ENCODE peak calls at places on chromosomes 12 and 14, in eight cellular contexts. K is bronchial epithelial cell; Q is A549; Y is CD8-positive, alpha-beta memory T cell; G is testis; S is foreskin fibroblast; O is choroid plexus epithelial cell; D is fibroblast of pulmonary artery. F is an unnamed sample.

GRCh38 chr14:36085861-36086260 is 90.7 kb downstream of the PTCSC3 start:
- DNase-seq in Q (no peak), K (no peak), D (no peak), O (no peak), G (no peak), S (no peak), Y (no peak), F (no peak)

GRCh38 chr12:2876431-2877046 is 435 bp downstream of the FOXM1 start:
- DNase-seq in Y (no peak), K (peak), S (no peak), D (peak), O (peak), G (no peak), Q (peak), F (no peak)

GRCh38 chr12:24360907-24361306 is 411.4 kb upstream of the SOX5 start:
- DNase-seq in G (no peak), D (peak), K (no peak), Y (no peak), S (no peak), O (peak), Q (no peak), F (no peak)

GRCh38 chr12:93733928-93734327 is 56.8 kb downstream of the CRADD start:
- DNase-seq in Y (no peak), K (no peak), O (no peak), S (no peak), D (no peak), G (no peak), Q (no peak), F (no peak)

GRCh38 chr12:51834411-51834810 is 14.1 kb downstream of the FIGNL2 start:
- DNase-seq in Q (no peak), Y (no peak), S (no peak), O (no peak), K (no peak), G (no peak), D (no peak), F (no peak)

GRCh38 chr12:27305673-27306504 is 26.7 kb upstream of the BMAL2 start:
- DNase-seq in Y (peak), O (peak), D (peak), G (no peak), S (no peak), K (peak), Q (peak), F (no peak)

GRCh38 chr12:122861586-122861970 is 26.3 kb downstream of the HIP1R start:
- DNase-seq in O (no peak), Q (no peak), D (no peak), Y (no peak), G (no peak), S (no peak), K (no peak), F (no peak)

GRCh38 chr12:108649668-108650067 is 16.0 kb upstream of the SELPLG start:
- DNase-seq in Y (no peak), O (peak), S (peak), Q (no peak), G (no peak), D (peak), K (no peak), F (no peak)

GRCh38 chr12:17588968-17589367 is 501.0 kb downstream of the RERGL start:
- DNase-seq in D (no peak), G (peak), Q (peak), O (no peak), K (peak), Y (no peak), S (no peak), F (no peak)

GRCh38 chr14:44778562-44778961 is 183.2 kb downstream of the KLHL28 start:
- DNase-seq in D (peak), Q (no peak), Y (no peak), O (peak), G (no peak), K (peak), S (no peak), F (no peak)

GRCh38 chr14:75452900-75453816 is 25.3 kb downstream of the JDP2 start:
- DNase-seq in O (peak), Q (peak), Y (no peak), S (peak), G (peak), K (peak), D (peak), F (peak)

GRCh38 chr12:120586216-120586615 is 5.0 kb upstream of the POP5 start:
- DNase-seq in S (no peak), G (no peak), Y (no peak), D (no peak), O (no peak), Q (no peak), K (no peak), F (no peak)

GRCh38 chr12:39993261-39993660 is 112.6 kb downstream of the SLC2A13 start:
- DNase-seq in K (no peak), G (no peak), Y (no peak), Q (no peak), D (no peak), O (no peak), S (no peak), F (no peak)

GRCh38 chr14:74429221-74429691 is 3.2 kb upstream of the SYNDIG1L start:
- DNase-seq in O (no peak), Q (no peak), G (no peak), K (no peak), D (no peak), Y (no peak), S (no peak), F (no peak)

GRCh38 chr12:68291396-68292036 is 38.1 kb upstream of the IL22 start:
- DNase-seq in Y (no peak), Q (no peak), K (peak), G (no peak), O (no peak), S (no peak), D (no peak), F (no peak)

GRCh38 chr14:37150414-37150813 is 22.0 kb downstream of the SLC25A21 start:
- DNase-seq in K (peak), S (no peak), G (no peak), O (peak), Y (no peak), D (peak), Q (peak), F (no peak)

GRCh38 chr12:7047318-7047717 is 13.2 kb upstream of the C1S start:
- DNase-seq in G (no peak), Y (no peak), S (no peak), D (peak), Q (no peak), O (no peak), K (no peak), F (no peak)

GRCh38 chr12:38291160-38291559 is 25.4 kb upstream of the ALG10B start:
- DNase-seq in D (no peak), Q (no peak), S (no peak), K (no peak), O (no peak), G (no peak), Y (no peak), F (no peak)

GRCh38 chr12:96121271-96121711 is 72.9 kb upstream of the ELK3 start:
- DNase-seq in K (no peak), S (no peak), O (peak), G (no peak), Y (no peak), D (peak), Q (no peak), F (no peak)

GRCh38 chr12:53078425-53079225 is 565 bp downstream of the SPRYD3 start:
- DNase-seq in K (peak), Q (no peak), G (no peak), O (peak), Y (no peak), S (no peak), D (no peak), F (no peak)

GRCh38 chr12:57250541-57250940 is 446 bp downstream of the STAC3 start:
- DNase-seq in D (no peak), G (no peak), Q (no peak), K (no peak), S (no peak), Y (no peak), O (no peak), F (no peak)

GRCh38 chr12:57255916-57256315 is 4.9 kb upstream of the STAC3 start:
- DNase-seq in G (peak), D (no peak), K (no peak), S (no peak), O (no peak), Q (no peak), Y (no peak), F (no peak)

GRCh38 chr12:57250956-57251355 is at the start of gene STAC3:
- DNase-seq in O (no peak), S (no peak), G (no peak), Y (no peak), K (no peak), D (no peak), Q (no peak), F (no peak)

GRCh38 chr12:57258977-57259970 is 8.3 kb upstream of the STAC3 start:
- DNase-seq in K (no peak), S (no peak), G (peak), D (peak), O (peak), Q (no peak), Y (no peak), F (no peak)

GRCh38 chr12:57254506-57255280 is 3.7 kb upstream of the STAC3 start:
- DNase-seq in G (peak), Y (no peak), O (no peak), S (no peak), K (no peak), D (no peak), Q (no peak), F (no peak)
- H3K4me3 ChIP-seq in G (no peak), Y (no peak), O (no peak), S (no peak), K (no peak), D (no peak), Q (no peak), F (no peak)

GRCh38 chr14:104683653-104684448 is 5.6 kb upstream of the INF2 start:
- DNase-seq in Q (no peak), O (no peak), D (no peak), K (no peak), G (no peak), S (no peak), Y (no peak), F (no peak)

GRCh38 chr14:104681689-104682074 is 7.7 kb upstream of the INF2 start:
- DNase-seq in G (peak), K (peak), Q (peak), D (peak), O (peak), S (peak), Y (no peak), F (peak)

GRCh38 chr14:104680056-104680805 is 9.2 kb upstream of the INF2 start:
- DNase-seq in D (peak), Q (peak), Y (no peak), G (no peak), S (peak), O (peak), K (peak), F (no peak)

GRCh38 chr14:104680806-104681688 is 8.4 kb upstream of the INF2 start:
- DNase-seq in S (peak), G (peak), K (peak), O (peak), Y (no peak), Q (peak), D (peak), F (peak)

DNA sequence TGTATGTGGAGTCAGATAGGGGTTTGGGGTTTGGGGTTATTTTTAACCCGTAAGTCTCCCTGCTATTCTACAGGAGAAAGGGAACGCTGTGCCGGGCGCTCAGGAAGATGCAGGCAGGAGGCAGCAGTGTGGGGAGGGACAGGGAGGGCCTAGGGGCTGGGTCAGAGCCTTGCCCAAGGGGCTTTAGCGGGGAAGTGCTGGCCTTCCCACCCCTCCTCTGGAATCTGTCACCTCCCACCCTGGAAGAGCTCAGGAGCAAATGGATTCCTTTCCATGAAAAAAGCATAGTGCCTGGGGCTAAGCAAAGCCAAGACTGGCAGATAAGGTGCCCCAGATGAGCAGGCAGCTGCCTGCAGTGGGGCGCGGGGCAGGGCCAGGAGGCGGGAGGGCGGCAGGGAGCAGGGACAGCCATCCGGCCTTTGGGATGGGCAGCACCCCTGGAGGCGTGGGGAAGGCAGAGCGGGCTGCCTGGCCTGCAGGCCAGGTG is 7.3 kb upstream of the INF2 start:
- DNase-seq in S (no peak), G (no peak), Q (peak), D (no peak), K (peak), O (no peak), Y (no peak), F (no peak)
- H3K4me3 ChIP-seq in S (peak), G (no peak), Q (peak), D (peak), K (no peak), O (peak), Y (no peak), F (peak)

DNA sequence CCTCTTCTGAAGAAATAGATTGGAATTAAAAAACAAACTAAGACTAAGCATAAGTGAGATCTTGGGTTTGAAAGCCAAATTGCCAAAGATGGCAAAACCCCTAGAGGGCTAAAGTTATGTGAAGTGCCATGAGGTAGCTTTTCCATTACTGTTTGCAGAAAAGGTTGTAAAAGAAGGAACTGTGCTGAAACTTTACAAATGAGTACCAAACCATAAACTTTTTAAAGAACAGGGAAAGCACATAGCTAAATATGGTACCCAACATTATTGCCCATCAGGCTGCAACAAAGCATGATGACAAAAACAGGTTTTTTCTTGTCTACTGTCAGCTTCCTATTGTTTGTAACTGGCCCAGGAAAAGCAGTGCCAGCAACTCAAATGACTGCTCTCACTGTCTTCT is 224.2 kb downstream of the RAD51B start:
- DNase-seq in Q (no peak), D (no peak), K (peak), G (no peak), S (no peak), O (no peak), Y (no peak), F (no peak)
- H3K4me3 ChIP-seq in Q (no peak), D (no peak), K (no peak), G (no peak), S (no peak), O (no peak), Y (no peak), F (no peak)

DNA sequence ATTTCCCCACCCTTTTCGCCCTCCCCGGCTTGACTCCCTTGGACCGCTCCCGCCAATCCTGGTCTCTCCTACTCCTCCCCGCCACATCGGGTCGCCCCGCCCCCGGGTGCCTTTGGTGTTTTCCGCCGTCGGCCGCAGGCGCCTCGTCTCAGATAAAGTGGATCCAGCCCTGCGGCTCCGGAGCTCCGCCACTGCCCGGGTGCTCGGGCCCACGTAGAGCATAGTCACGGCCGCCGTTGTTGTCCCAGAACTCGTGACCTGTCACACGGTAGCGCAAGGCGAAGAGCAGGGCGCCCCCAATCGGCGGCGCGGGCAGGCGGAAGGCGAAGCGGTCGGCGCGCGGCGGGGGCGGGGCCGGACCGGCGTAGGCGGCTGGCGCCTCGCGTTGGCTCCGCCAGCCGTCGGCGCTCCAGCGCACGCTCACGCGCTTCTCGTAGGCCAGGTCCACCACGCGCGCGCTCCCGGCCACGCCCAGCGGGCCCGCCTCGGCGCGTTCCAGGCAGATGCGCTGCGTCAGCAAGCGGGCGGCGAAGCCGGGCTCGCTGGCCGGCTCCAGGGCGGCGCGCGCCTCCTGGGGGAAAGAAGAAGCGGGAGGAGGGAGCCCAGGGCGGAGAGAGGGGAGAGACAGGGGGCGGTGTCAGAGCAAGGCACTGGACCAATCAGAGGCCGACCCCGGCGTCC is 1.2 kb downstream of the PPP1R3E start:
- DNase-seq in Y (peak), O (peak), S (peak), D (peak), G (peak), K (peak), Q (peak), F (peak)
- H3K4me3 ChIP-seq in Y (peak), O (peak), S (peak), D (peak), G (peak), K (peak), Q (peak), F (peak)